ENCODE peak calls at places on chromosomes 5 and 9, in four cellular contexts. One of them, this sample, is unnamed.

GRCh38 chr9:76704601-76705204 is 59.5 kb upstream of the PCA3 start:
- DNase-seq in K562: peak; percentile 29
- DNase-seq in WTC11: no peak
- DNase-seq in HepG2: peak; percentile 58
- DNase-seq in this sample: peak; percentile 44

GRCh38 chr9:98135938-98136337 is 16.9 kb upstream of the TRIM14 start:
- DNase-seq in WTC11: no peak
- DNase-seq in K562: no peak
- DNase-seq in HepG2: no peak
- DNase-seq in this sample: no peak

GRCh38 chr5:131758520-131758900 is 38.3 kb downstream of the FNIP1 start:
- DNase-seq in HepG2: no peak
- DNase-seq in K562: no peak
- DNase-seq in WTC11: no peak
- DNase-seq in this sample: no peak

GRCh38 chr5:137599479-137599878 is 100.4 kb upstream of the SPOCK1 start:
- DNase-seq in K562: no peak
- DNase-seq in HepG2: no peak
- DNase-seq in WTC11: no peak
- DNase-seq in this sample: no peak

GRCh38 chr9:5721279-5722087 is 92.6 kb downstream of the RIC1 start:
- DNase-seq in HepG2: peak; percentile 91
- DNase-seq in K562: no peak
- DNase-seq in WTC11: no peak
- DNase-seq in this sample: peak; percentile 32

GRCh38 chr5:108655750-108656450 is 91.8 kb upstream of the FER start:
- DNase-seq in HepG2: no peak
- DNase-seq in WTC11: no peak
- DNase-seq in K562: no peak
- DNase-seq in this sample: no peak

GRCh38 chr5:85049020-85049419 is 664.3 kb upstream of the EDIL3 start:
- DNase-seq in K562: no peak
- DNase-seq in HepG2: peak; percentile 4
- DNase-seq in WTC11: no peak
- DNase-seq in this sample: peak; percentile 12

GRCh38 chr9:92247981-92248380 is 45.5 kb downstream of the IARS1 start:
- DNase-seq in WTC11: no peak
- DNase-seq in HepG2: peak; percentile 73
- DNase-seq in K562: no peak
- DNase-seq in this sample: no peak

GRCh38 chr5:157827429-157827828 is 31.5 kb downstream of the CLINT1 start:
- DNase-seq in HepG2: no peak
- DNase-seq in K562: no peak
- DNase-seq in WTC11: no peak
- DNase-seq in this sample: no peak

GRCh38 chr5:62306494-62307363 is 723 bp downstream of the KIF2A start:
- DNase-seq in HepG2: no peak
- DNase-seq in K562: peak; percentile 53
- DNase-seq in WTC11: peak; percentile 41
- DNase-seq in this sample: peak; percentile 47

GRCh38 chr9:35967042-35967441 is 9.1 kb upstream of the OR2S2 start:
- DNase-seq in K562: no peak
- DNase-seq in HepG2: no peak
- DNase-seq in WTC11: no peak
- DNase-seq in this sample: no peak
- TF ChIP-seq NR3C1 in K562: no peak
- TF ChIP-seq NR3C1 in HepG2: no peak
- TF ChIP-seq NR3C1 in WTC11: no peak
- TF ChIP-seq NR3C1 in this sample: no peak

DNA sequence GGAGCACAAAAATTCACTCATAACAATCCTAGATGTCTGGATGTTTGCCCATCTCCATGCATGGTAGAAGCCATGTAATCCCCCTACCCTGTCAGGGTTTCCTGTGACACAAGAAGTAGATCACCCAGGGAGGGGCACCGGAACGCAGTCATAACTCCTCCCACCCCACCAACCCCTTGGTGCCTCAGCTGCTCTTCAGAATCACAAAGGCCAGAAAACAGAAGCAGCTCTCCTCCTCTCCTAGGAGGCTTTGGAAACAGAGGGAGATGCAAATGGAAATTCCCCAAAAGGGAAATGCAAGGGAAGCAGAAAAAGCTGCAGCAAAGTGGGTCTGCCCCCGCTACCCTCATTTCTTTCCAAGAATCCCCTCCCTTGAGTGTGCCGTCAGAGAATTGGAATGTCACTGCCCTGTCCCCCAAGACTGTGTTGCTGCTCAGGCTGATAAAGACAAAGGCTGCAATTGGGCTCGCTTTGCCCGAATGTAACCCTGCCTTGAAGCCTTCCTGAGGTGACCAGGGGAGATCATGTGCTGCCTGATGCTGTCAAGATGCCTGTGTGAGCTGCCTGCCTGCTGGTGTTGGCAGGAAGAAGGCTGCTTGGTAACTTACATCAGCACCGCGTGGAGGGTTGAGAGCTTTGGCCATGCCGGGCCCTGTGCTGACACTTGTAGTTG is 65.5 kb upstream of the ABCA1 start:
- DNase-seq in HepG2: peak; percentile 63
- DNase-seq in K562: no peak
- DNase-seq in WTC11: peak; percentile 76
- DNase-seq in this sample: no peak
- TF ChIP-seq NR3C1 in HepG2: no peak
- TF ChIP-seq NR3C1 in K562: no peak
- TF ChIP-seq NR3C1 in WTC11: no peak
- TF ChIP-seq NR3C1 in this sample: no peak

DNA sequence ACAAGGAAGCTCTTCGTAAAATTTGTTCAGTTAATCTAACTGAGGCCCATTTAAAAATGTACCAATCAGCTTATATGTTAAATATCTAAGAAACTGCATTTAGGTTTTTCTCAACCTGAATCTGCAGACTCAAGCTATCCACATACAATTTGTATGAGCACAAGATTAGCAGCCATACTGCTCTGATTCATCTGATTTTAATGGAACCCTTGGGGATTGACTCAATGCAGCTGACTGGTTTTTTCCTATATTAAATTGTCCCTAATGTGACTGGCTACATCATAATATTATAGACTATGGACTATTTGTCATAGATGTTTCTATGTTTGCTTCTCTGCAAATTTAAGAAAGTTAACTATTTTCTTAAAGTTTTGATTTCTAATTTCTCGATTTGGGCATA is 451.0 kb upstream of the TUSC1 start:
- DNase-seq in HepG2: no peak
- DNase-seq in K562: no peak
- DNase-seq in WTC11: no peak
- DNase-seq in this sample: no peak
- TF ChIP-seq NR3C1 in HepG2: no peak
- TF ChIP-seq NR3C1 in K562: no peak
- TF ChIP-seq NR3C1 in WTC11: no peak
- TF ChIP-seq NR3C1 in this sample: no peak

GRCh38 chr9:136436055-136436634 is 3.5 kb downstream of the INPP5E start:
- DNase-seq in HepG2: no peak
- DNase-seq in WTC11: no peak
- DNase-seq in K562: no peak
- DNase-seq in this sample: no peak
- TF ChIP-seq NR3C1 in HepG2: no peak
- TF ChIP-seq NR3C1 in WTC11: no peak
- TF ChIP-seq NR3C1 in K562: no peak
- TF ChIP-seq NR3C1 in this sample: no peak

DNA sequence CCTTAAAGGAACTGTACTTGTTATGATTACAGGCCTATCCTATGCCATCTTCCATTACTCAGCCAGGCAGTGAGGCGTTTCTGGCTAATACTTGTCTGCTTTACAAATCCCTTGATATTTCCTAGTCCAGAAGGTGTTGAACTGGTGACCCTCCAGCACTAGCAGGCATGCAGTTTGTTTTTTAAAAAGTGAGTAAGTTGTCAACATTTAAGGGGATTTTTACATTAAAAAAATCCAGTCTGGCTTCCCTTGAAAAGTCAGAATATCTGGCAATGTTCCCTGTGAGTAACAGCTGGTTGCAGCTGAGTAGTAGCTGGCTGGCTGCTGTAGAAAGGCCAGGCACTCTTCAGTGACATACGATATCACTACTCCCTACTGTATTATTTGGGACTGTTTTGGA is 21.8 kb downstream of the GRIN3A start:
- DNase-seq in WTC11: no peak
- DNase-seq in K562: no peak
- DNase-seq in HepG2: no peak
- DNase-seq in this sample: no peak
- TF ChIP-seq NR3C1 in WTC11: no peak
- TF ChIP-seq NR3C1 in K562: no peak
- TF ChIP-seq NR3C1 in HepG2: no peak
- TF ChIP-seq NR3C1 in this sample: no peak

This sample was measured in A549.